ENCODE peak calls at places on chromosomes 2 and 18, in five cellular contexts. One of them, this sample, is unnamed. For H3K36me3, the result is how much of the 10 kb centered on the place peaks cover.

GRCh38 chr18:44036500-44036899 is 644.2 kb upstream of the SETBP1 start:
- DNase-seq in tibial artery: no peak
- DNase-seq in CD8-positive, alpha-beta memory T cell: no peak
- DNase-seq in left lung: no peak
- DNase-seq in MG63: no peak
- DNase-seq in this sample: no peak

GRCh38 chr2:238097988-238098853 is 1.9 kb upstream of the ESPNL start:
- DNase-seq in tibial artery: no peak
- DNase-seq in CD8-positive, alpha-beta memory T cell: no peak
- DNase-seq in left lung: no peak
- DNase-seq in MG63: peak
- DNase-seq in this sample: no peak

GRCh38 chr2:23565814-23566213 is 180.8 kb downstream of the KLHL29 start:
- DNase-seq in tibial artery: no peak
- DNase-seq in CD8-positive, alpha-beta memory T cell: no peak
- DNase-seq in left lung: no peak
- DNase-seq in MG63: peak
- DNase-seq in this sample: no peak

GRCh38 chr2:197085665-197086064 is 159.2 kb upstream of the PGAP1 start:
- DNase-seq in tibial artery: no peak
- DNase-seq in CD8-positive, alpha-beta memory T cell: no peak
- DNase-seq in left lung: no peak
- DNase-seq in MG63: no peak
- DNase-seq in this sample: no peak

GRCh38 chr2:47501374-47502200 is 98.6 kb downstream of the MSH2 start:
- DNase-seq in tibial artery: no peak
- DNase-seq in CD8-positive, alpha-beta memory T cell: peak
- DNase-seq in left lung: no peak
- DNase-seq in MG63: no peak
- DNase-seq in this sample: no peak

GRCh38 chr18:50104421-50104820 is 90.5 kb downstream of the MYO5B start:
- DNase-seq in tibial artery: no peak
- DNase-seq in CD8-positive, alpha-beta memory T cell: no peak
- DNase-seq in left lung: no peak
- DNase-seq in MG63: no peak
- DNase-seq in this sample: no peak

GRCh38 chr18:40355701-40356100 is 1599.3 kb upstream of the PIK3C3 start:
- DNase-seq in tibial artery: no peak
- DNase-seq in CD8-positive, alpha-beta memory T cell: no peak
- DNase-seq in left lung: no peak
- DNase-seq in MG63: peak
- DNase-seq in this sample: no peak

GRCh38 chr18:41144444-41144843 is 810.6 kb upstream of the PIK3C3 start:
- DNase-seq in tibial artery: no peak
- DNase-seq in CD8-positive, alpha-beta memory T cell: no peak
- DNase-seq in left lung: no peak
- DNase-seq in MG63: peak
- DNase-seq in this sample: no peak

GRCh38 chr2:218582085-218582484 is 13.4 kb downstream of the CNOT9 start:
- DNase-seq in tibial artery: no peak
- DNase-seq in CD8-positive, alpha-beta memory T cell: no peak
- DNase-seq in left lung: no peak
- DNase-seq in MG63: no peak
- DNase-seq in this sample: no peak

GRCh38 chr2:218577482-218578220 is 9.0 kb downstream of the CNOT9 start:
- DNase-seq in tibial artery: no peak
- DNase-seq in CD8-positive, alpha-beta memory T cell: no peak
- DNase-seq in left lung: no peak
- DNase-seq in MG63: no peak
- DNase-seq in this sample: no peak

GRCh38 chr2:218578272-218578877 is 9.7 kb downstream of the CNOT9 start:
- DNase-seq in tibial artery: no peak
- DNase-seq in CD8-positive, alpha-beta memory T cell: no peak
- DNase-seq in left lung: no peak
- DNase-seq in MG63: no peak
- DNase-seq in this sample: no peak

GRCh38 chr2:218576854-218577253 is 8.2 kb downstream of the CNOT9 start:
- DNase-seq in tibial artery: no peak
- DNase-seq in CD8-positive, alpha-beta memory T cell: no peak
- DNase-seq in left lung: no peak
- DNase-seq in MG63: no peak
- DNase-seq in this sample: no peak
- H3K36me3 ChIP-seq in tibial artery: under half
- H3K36me3 ChIP-seq in CD8-positive, alpha-beta memory T cell: under half
- H3K36me3 ChIP-seq in left lung: under half
- H3K36me3 ChIP-seq in MG63: half or more
- H3K36me3 ChIP-seq in this sample: under half

GRCh38 chr18:74512321-74513053 is 16.3 kb downstream of the CNDP2 start:
- DNase-seq in tibial artery: no peak
- DNase-seq in CD8-positive, alpha-beta memory T cell: no peak
- DNase-seq in left lung: no peak
- DNase-seq in MG63: no peak
- DNase-seq in this sample: no peak

GRCh38 chr18:74515620-74516231 is 18.6 kb upstream of the CNDP1 start:
- DNase-seq in tibial artery: no peak
- DNase-seq in CD8-positive, alpha-beta memory T cell: no peak
- DNase-seq in left lung: no peak
- DNase-seq in MG63: no peak
- DNase-seq in this sample: no peak

GRCh38 chr18:74513149-74513882 is 17.2 kb downstream of the CNDP2 start:
- DNase-seq in tibial artery: no peak
- DNase-seq in CD8-positive, alpha-beta memory T cell: no peak
- DNase-seq in left lung: no peak
- DNase-seq in MG63: no peak
- DNase-seq in this sample: no peak

GRCh38 chr18:74514860-74515495 is 18.8 kb downstream of the CNDP2 start:
- DNase-seq in tibial artery: no peak
- DNase-seq in CD8-positive, alpha-beta memory T cell: no peak
- DNase-seq in left lung: no peak
- DNase-seq in MG63: no peak
- DNase-seq in this sample: no peak

DNA sequence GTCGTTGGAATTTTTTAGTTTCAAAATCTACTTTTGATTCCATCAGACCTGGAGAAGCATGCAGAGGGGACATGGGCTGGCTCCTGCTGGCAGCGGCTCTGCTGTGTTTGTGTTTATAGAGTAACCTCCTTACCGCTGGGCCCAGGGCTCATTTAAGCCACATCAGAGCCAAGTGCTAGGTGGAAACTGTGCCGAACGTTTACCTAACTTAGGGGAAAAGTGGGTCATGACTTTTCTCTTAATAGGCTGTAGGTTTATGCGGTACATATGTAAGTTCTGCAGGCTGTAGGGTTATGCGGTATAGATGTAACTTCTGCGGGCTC is 17.7 kb downstream of the CNDP2 start:
- DNase-seq in tibial artery: no peak
- DNase-seq in CD8-positive, alpha-beta memory T cell: no peak
- DNase-seq in left lung: no peak
- DNase-seq in MG63: no peak
- DNase-seq in this sample: no peak
- H3K36me3 ChIP-seq in tibial artery: half or more
- H3K36me3 ChIP-seq in CD8-positive, alpha-beta memory T cell: half or more
- H3K36me3 ChIP-seq in left lung: under half
- H3K36me3 ChIP-seq in MG63: under half
- H3K36me3 ChIP-seq in this sample: under half

GRCh38 chr2:71599038-71599437 is 145.7 kb downstream of the DYSF start:
- DNase-seq in tibial artery: no peak
- DNase-seq in CD8-positive, alpha-beta memory T cell: no peak
- DNase-seq in left lung: no peak
- DNase-seq in MG63: no peak
- DNase-seq in this sample: no peak
- H3K36me3 ChIP-seq in tibial artery: under half
- H3K36me3 ChIP-seq in CD8-positive, alpha-beta memory T cell: under half
- H3K36me3 ChIP-seq in left lung: under half
- H3K36me3 ChIP-seq in MG63: under half
- H3K36me3 ChIP-seq in this sample: under half

GRCh38 chr2:174076948-174077347 is 111.8 kb upstream of the SP3 start:
- DNase-seq in tibial artery: no peak
- DNase-seq in CD8-positive, alpha-beta memory T cell: no peak
- DNase-seq in left lung: no peak
- DNase-seq in MG63: no peak
- DNase-seq in this sample: no peak

GRCh38 chr2:174072857-174073256 is 107.7 kb upstream of the SP3 start:
- DNase-seq in tibial artery: no peak
- DNase-seq in CD8-positive, alpha-beta memory T cell: no peak
- DNase-seq in left lung: no peak
- DNase-seq in MG63: no peak
- DNase-seq in this sample: no peak

GRCh38 chr2:174074831-174075230 is 109.7 kb upstream of the SP3 start:
- DNase-seq in tibial artery: no peak
- DNase-seq in CD8-positive, alpha-beta memory T cell: no peak
- DNase-seq in left lung: no peak
- DNase-seq in MG63: no peak
- DNase-seq in this sample: no peak

GRCh38 chr2:174078275-174078674 is 113.1 kb upstream of the SP3 start:
- DNase-seq in tibial artery: no peak
- DNase-seq in CD8-positive, alpha-beta memory T cell: no peak
- DNase-seq in left lung: no peak
- DNase-seq in MG63: no peak
- DNase-seq in this sample: no peak

DNA sequence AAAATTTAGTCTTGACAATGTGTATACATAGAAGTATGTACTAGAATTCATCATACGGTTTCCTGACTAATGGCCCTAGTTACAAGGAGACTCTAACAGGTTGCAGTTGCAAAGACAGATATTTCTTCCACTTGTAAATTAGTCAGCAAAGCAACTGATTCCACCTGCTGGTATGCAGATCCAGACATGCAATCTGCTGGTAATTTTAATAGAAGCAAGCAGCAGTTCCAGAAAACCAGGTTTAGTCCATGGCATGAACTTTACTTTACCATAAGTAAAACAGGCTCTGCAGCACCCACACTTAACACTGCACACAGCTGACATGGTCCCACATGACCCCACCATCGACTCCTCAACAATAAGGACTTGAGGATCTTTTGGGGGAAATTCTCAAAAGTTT is 110.9 kb upstream of the SP3 start:
- DNase-seq in tibial artery: no peak
- DNase-seq in CD8-positive, alpha-beta memory T cell: no peak
- DNase-seq in left lung: no peak
- DNase-seq in MG63: no peak
- DNase-seq in this sample: no peak
- H3K36me3 ChIP-seq in tibial artery: under half
- H3K36me3 ChIP-seq in CD8-positive, alpha-beta memory T cell: under half
- H3K36me3 ChIP-seq in left lung: under half
- H3K36me3 ChIP-seq in MG63: under half
- H3K36me3 ChIP-seq in this sample: under half

GRCh38 chr2:200945395-200945729 is 18.1 kb downstream of the ORC2 start:
- DNase-seq in tibial artery: no peak
- DNase-seq in CD8-positive, alpha-beta memory T cell: no peak
- DNase-seq in left lung: no peak
- DNase-seq in MG63: no peak
- DNase-seq in this sample: no peak
- H3K36me3 ChIP-seq in tibial artery: half or more
- H3K36me3 ChIP-seq in CD8-positive, alpha-beta memory T cell: under half
- H3K36me3 ChIP-seq in left lung: under half
- H3K36me3 ChIP-seq in MG63: under half
- H3K36me3 ChIP-seq in this sample: under half

GRCh38 chr2:101814752-101815151 is 117.2 kb downstream of the MAP4K4 start:
- DNase-seq in tibial artery: no peak
- DNase-seq in CD8-positive, alpha-beta memory T cell: no peak
- DNase-seq in left lung: no peak
- DNase-seq in MG63: no peak
- DNase-seq in this sample: no peak
- H3K36me3 ChIP-seq in tibial artery: under half
- H3K36me3 ChIP-seq in CD8-positive, alpha-beta memory T cell: under half
- H3K36me3 ChIP-seq in left lung: under half
- H3K36me3 ChIP-seq in MG63: under half
- H3K36me3 ChIP-seq in this sample: under half

GRCh38 chr18:63430526-63430925 is 8.2 kb upstream of the VPS4B start:
- DNase-seq in tibial artery: no peak
- DNase-seq in CD8-positive, alpha-beta memory T cell: no peak
- DNase-seq in left lung: no peak
- DNase-seq in MG63: no peak
- DNase-seq in this sample: no peak

GRCh38 chr18:63433349-63433866 is 11.1 kb upstream of the VPS4B start:
- DNase-seq in tibial artery: peak
- DNase-seq in CD8-positive, alpha-beta memory T cell: no peak
- DNase-seq in left lung: no peak
- DNase-seq in MG63: no peak
- DNase-seq in this sample: no peak

GRCh38 chr18:63427566-63427965 is 5.3 kb upstream of the VPS4B start:
- DNase-seq in tibial artery: no peak
- DNase-seq in CD8-positive, alpha-beta memory T cell: no peak
- DNase-seq in left lung: no peak
- DNase-seq in MG63: no peak
- DNase-seq in this sample: no peak

GRCh38 chr18:63431180-63431579 is 8.9 kb upstream of the VPS4B start:
- DNase-seq in tibial artery: no peak
- DNase-seq in CD8-positive, alpha-beta memory T cell: no peak
- DNase-seq in left lung: no peak
- DNase-seq in MG63: no peak
- DNase-seq in this sample: no peak
- H3K36me3 ChIP-seq in tibial artery: under half
- H3K36me3 ChIP-seq in CD8-positive, alpha-beta memory T cell: under half
- H3K36me3 ChIP-seq in left lung: under half
- H3K36me3 ChIP-seq in MG63: under half
- H3K36me3 ChIP-seq in this sample: under half

GRCh38 chr2:148994341-148994740 is 44.2 kb upstream of the LYPD6B start:
- DNase-seq in tibial artery: no peak
- DNase-seq in CD8-positive, alpha-beta memory T cell: no peak
- DNase-seq in left lung: no peak
- DNase-seq in MG63: no peak
- DNase-seq in this sample: no peak
- H3K36me3 ChIP-seq in tibial artery: under half
- H3K36me3 ChIP-seq in CD8-positive, alpha-beta memory T cell: under half
- H3K36me3 ChIP-seq in left lung: under half
- H3K36me3 ChIP-seq in MG63: under half
- H3K36me3 ChIP-seq in this sample: under half

DNA sequence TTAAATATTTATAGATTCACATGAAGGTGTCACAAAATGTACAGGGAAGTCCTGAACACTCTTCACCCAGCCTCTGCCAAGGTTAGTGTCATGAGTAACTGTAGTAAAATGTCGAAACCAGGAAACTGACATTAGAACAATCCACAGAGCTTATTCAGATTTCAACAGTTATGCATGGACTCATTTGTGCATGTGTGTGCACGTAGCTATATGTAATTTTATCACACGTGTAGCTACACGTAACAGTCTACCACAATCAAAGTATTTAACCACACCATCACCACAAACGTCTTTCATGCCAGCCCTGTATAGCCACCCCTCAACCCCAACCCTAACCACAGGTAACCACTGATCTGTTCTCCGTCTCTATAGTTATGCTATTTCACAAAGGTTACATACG is 211.7 kb upstream of the REV1 start:
- DNase-seq in tibial artery: no peak
- DNase-seq in CD8-positive, alpha-beta memory T cell: no peak
- DNase-seq in left lung: no peak
- DNase-seq in MG63: no peak
- DNase-seq in this sample: no peak
- H3K36me3 ChIP-seq in tibial artery: under half
- H3K36me3 ChIP-seq in CD8-positive, alpha-beta memory T cell: under half
- H3K36me3 ChIP-seq in left lung: under half
- H3K36me3 ChIP-seq in MG63: under half
- H3K36me3 ChIP-seq in this sample: under half